ENCODE peak calls at places on chromosomes 1 and 21, in six cellular contexts. N, R, W, V, I and E are unnamed samples.
A peak's percentile ranks its signal among the peaks of the same experiment; 100 is the strongest.

GRCh38 chr1:84736944-84737343 is 46.7 kb upstream of the SSX2IP start:
- DNase-seq in N (no peak), I (no peak), W (no peak), R (no peak), V (no peak), E (no peak)

GRCh38 chr1:47434051-47434842 is 3.6 kb upstream of the FOXD2 start:
- DNase-seq in I (peak; percentile 56), N (peak; percentile 58), V (no peak), R (peak; percentile 53), W (peak; percentile 73), E (peak; percentile 72)

GRCh38 chr1:116230712-116231111 is 119.5 kb downstream of the MAB21L3 start:
- DNase-seq in R (peak; percentile 48), I (no peak), N (no peak), V (no peak), W (no peak), E (no peak)

GRCh38 chr1:112533029-112533428 is 24.3 kb downstream of the WNT2B start:
- DNase-seq in R (peak; percentile 19), N (no peak), I (no peak), V (no peak), W (no peak), E (peak; percentile 77)

GRCh38 chr21:42532466-42533181 is 19.0 kb downstream of the SLC37A1 start:
- DNase-seq in N (no peak), V (no peak), R (no peak), I (no peak), W (no peak), E (no peak)

GRCh38 chr1:1185101-1185765 is 11.6 kb downstream of the TTLL10 start:
- DNase-seq in I (no peak), N (peak; percentile 31), V (no peak), R (peak; percentile 1), W (peak; percentile 18), E (no peak)

GRCh38 chr1:225840223-225840610 is 30.3 kb downstream of the EPHX1 start:
- DNase-seq in R (no peak), V (no peak), W (no peak), N (no peak), I (no peak), E (no peak)

GRCh38 chr1:52216907-52217458 is 75.1 kb downstream of the ZFYVE9 start:
- DNase-seq in R (peak; percentile 21), W (no peak), N (no peak), I (no peak), V (no peak), E (no peak)

GRCh38 chr1:110893908-110894490 is 21.1 kb downstream of the CD53 start:
- DNase-seq in N (no peak), V (no peak), R (no peak), I (no peak), W (no peak), E (no peak)

GRCh38 chr1:39441797-39442196 is 49.6 kb upstream of the BMP8A start:
- DNase-seq in R (no peak), V (no peak), I (no peak), W (no peak), N (no peak), E (no peak)

GRCh38 chr1:202034683-202035462 is 24.5 kb downstream of the ELF3 start:
- DNase-seq in I (peak; percentile 95), R (no peak), V (peak; percentile 69), N (no peak), W (no peak), E (peak; percentile 98)

GRCh38 chr1:231407537-231408396 is 14.3 kb downstream of the EGLN1 start:
- DNase-seq in I (peak; percentile 65), V (no peak), N (no peak), R (no peak), W (no peak), E (peak; percentile 70)

GRCh38 chr21:37006521-37007291 is at the start of gene RIPPLY3:
- DNase-seq in V (no peak), W (peak; percentile 66), I (peak; percentile 45), R (peak; percentile 75), N (peak; percentile 75), E (peak; percentile 44)

GRCh38 chr1:237817277-237817676 is 73.4 kb downstream of the ZP4 start:
- DNase-seq in V (no peak), N (no peak), I (no peak), R (no peak), W (no peak), E (no peak)

GRCh38 chr1:220877348-220878095 is 1.7 kb upstream of the HLX start:
- DNase-seq in R (peak; percentile 65), I (no peak), V (no peak), N (no peak), W (peak; percentile 31), E (no peak)

GRCh38 chr1:43402055-43402865 is 12.6 kb downstream of the SZT2 start:
- DNase-seq in W (no peak), V (no peak), I (no peak), R (no peak), N (peak; percentile 46), E (no peak)

GRCh38 chr1:207822602-207823451 is 71.0 kb downstream of the CD46 start:
- DNase-seq in R (peak; percentile 53), I (peak; percentile 17), V (peak; percentile 99), N (peak; percentile 66), W (peak; percentile 42), E (peak; percentile 53)

GRCh38 chr1:11735854-11736745 is at the start of gene AGTRAP:
- DNase-seq in N (peak; percentile 95), V (peak; percentile 95), W (peak; percentile 98), R (peak; percentile 97), I (peak; percentile 86), E (peak; percentile 98)

GRCh38 chr1:59685666-59686065 is 129.1 kb upstream of the HOOK1 start:
- DNase-seq in V (no peak), N (no peak), R (no peak), W (no peak), I (no peak), E (no peak)

GRCh38 chr1:92556350-92556749 is 69.6 kb upstream of the GFI1 start:
- DNase-seq in R (no peak), N (no peak), V (no peak), I (no peak), W (no peak), E (no peak)

GRCh38 chr1:55781944-55782482 is 566.8 kb upstream of the USP24 start:
- DNase-seq in R (no peak), V (no peak), I (peak; percentile 93), W (no peak), N (no peak), E (peak; percentile 80)

GRCh38 chr1:223471566-223471965 is 78.4 kb downstream of the CCDC185 start:
- DNase-seq in R (no peak), W (no peak), V (no peak), N (no peak), I (no peak), E (no peak)

GRCh38 chr1:206582537-206583460 is 29.5 kb downstream of the EIF2D start:
- DNase-seq in R (no peak), V (no peak), W (no peak), I (no peak), N (no peak), E (no peak)

GRCh38 chr1:219446288-219446687 is 166.6 kb downstream of the ZC3H11B start:
- DNase-seq in I (peak; percentile 80), V (no peak), W (peak; percentile 52), R (peak; percentile 27), N (no peak), E (no peak)

GRCh38 chr1:240242601-240243144 is 151.0 kb downstream of the FMN2 start:
- DNase-seq in R (no peak), V (no peak), N (peak; percentile 26), I (peak; percentile 85), W (no peak), E (peak; percentile 86)

GRCh38 chr21:38806942-38807284 is 1.2 kb downstream of the ETS2 start:
- DNase-seq in N (peak; percentile 49), V (no peak), I (peak; percentile 50), R (no peak), W (no peak), E (peak; percentile 76)

GRCh38 chr1:199113265-199113869 is 474.5 kb downstream of the PTPRC start:
- DNase-seq in I (peak; percentile 73), V (peak; percentile 75), N (peak; percentile 4), R (peak; percentile 74), W (peak; percentile 45), E (peak; percentile 65)

GRCh38 chr1:58577676-58578073 is 623 bp upstream of the TACSTD2 start:
- DNase-seq in R (no peak), N (no peak), V (no peak), W (no peak), I (peak; percentile 29), E (no peak)

DNA sequence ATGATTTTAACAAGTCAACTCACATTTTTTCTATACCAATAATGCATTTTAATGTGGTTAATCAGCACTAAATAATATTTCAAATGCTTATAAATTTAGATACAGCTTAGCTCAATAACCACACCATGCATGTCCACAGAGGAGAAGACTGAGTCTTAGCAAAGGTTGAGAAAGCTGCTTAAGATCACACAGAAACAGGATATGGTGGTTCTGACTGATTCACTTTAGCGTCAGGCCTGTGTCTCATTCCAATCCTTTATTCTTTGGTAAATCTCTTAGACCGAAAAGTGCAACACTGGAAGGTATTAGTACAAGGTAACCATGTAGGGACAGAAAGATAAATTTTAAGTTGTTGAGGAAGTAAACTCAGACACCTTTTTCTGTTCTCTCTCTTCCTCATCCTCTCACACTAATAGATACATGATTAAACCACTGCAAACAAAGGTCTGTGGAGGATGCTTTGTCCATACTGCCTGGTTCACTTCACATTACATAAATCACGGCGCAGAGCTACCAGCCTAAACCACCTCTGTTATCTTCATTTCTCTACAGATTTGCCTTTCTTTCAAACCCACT is 139.0 kb downstream of the DPYD start:
- DNase-seq in N (no peak), R (no peak), W (no peak), V (no peak), I (no peak), E (no peak)
- TF ChIP-seq EZH2phosphoT487 in N (no peak), R (no peak), W (no peak), V (no peak), I (no peak), E (no peak)

GRCh38 chr1:181909010-181909409 is 152.5 kb downstream of the ZNF648 start:
- DNase-seq in I (no peak), R (no peak), W (no peak), V (no peak), N (no peak), E (no peak)
- H3F3A ChIP-seq in I (no peaks in the 10 kb centered on the region), R (no peaks in the 10 kb centered on the region), W (no peaks in the 10 kb centered on the region), V (no peaks in the 10 kb centered on the region), N (no peaks in the 10 kb centered on the region), E (no peaks in the 10 kb centered on the region)

GRCh38 chr1:18447509-18448220 is 33.1 kb upstream of the KLHDC7A start:
- DNase-seq in N (no peak), V (no peak), W (no peak), I (no peak), R (peak; percentile 51), E (no peak)

GRCh38 chr1:18448889-18449288 is 31.8 kb upstream of the KLHDC7A start:
- DNase-seq in N (no peak), W (no peak), R (peak; percentile 20), V (no peak), I (no peak), E (no peak)

GRCh38 chr1:18458133-18458750 is 22.5 kb upstream of the KLHDC7A start:
- DNase-seq in I (no peak), W (no peak), R (no peak), N (no peak), V (no peak), E (no peak)

GRCh38 chr1:18446751-18447150 is 34.0 kb upstream of the KLHDC7A start:
- DNase-seq in I (no peak), V (no peak), R (no peak), W (peak; percentile 60), N (no peak), E (no peak)

GRCh38 chr1:18452550-18452949 is 28.2 kb upstream of the KLHDC7A start:
- DNase-seq in I (no peak), N (peak; percentile 65), V (peak; percentile 15), R (peak; percentile 58), W (peak; percentile 45), E (peak; percentile 21)
- TF ChIP-seq EZH2phosphoT487 in I (no peak), N (no peak), V (no peak), R (no peak), W (no peak), E (no peak)

GRCh38 chr1:15843826-15844572 is 3.5 kb upstream of the SPEN start:
- DNase-seq in I (no peak), N (no peak), W (peak; percentile 93), R (no peak), V (no peak), E (peak; percentile 23)
- H3F3A ChIP-seq in I (peaks cover 4% of the 10 kb centered on the region), N (peaks cover 24% of the 10 kb centered on the region), W (peaks cover 41% of the 10 kb centered on the region), R (peaks cover 18% of the 10 kb centered on the region), V (peaks cover 26% of the 10 kb centered on the region), E (peaks cover 5% of the 10 kb centered on the region)